ENCODE peak calls at places on chromosomes 13 and 19, in eight cellular contexts. C is endodermal cell, T is heart right ventricle, F is uterus, W is lower lobe of right lung, A is kidney, H is H9, V is aorta. G is an unnamed sample.
A peak's percentile ranks its signal among the peaks of the same experiment; 100 is the strongest.

GRCh38 chr13:110643324-110643723 is 28.0 kb downstream of the NAXD start:
- DNase-seq in C (peak; percentile 32), T (no peak), F (no peak), W (no peak), A (no peak), H (peak; percentile 19), V (no peak), G (no peak)

GRCh38 chr19:55027472-55028337 is 10.4 kb downstream of the GP6 start:
- DNase-seq in C (no peak), T (no peak), F (no peak), W (no peak), A (no peak), H (no peak), V (no peak), G (no peak)

GRCh38 chr19:48398329-48399235 is 5.1 kb downstream of the GRIN2D start:
- DNase-seq in C (peak; percentile 99), T (peak; percentile 82), F (no peak), W (peak; percentile 93), A (peak; percentile 91), H (peak; percentile 97), V (peak; percentile 92), G (peak; percentile 85)

GRCh38 chr13:60379837-60380236 is 17.2 kb upstream of the TDRD3 start:
- DNase-seq in C (no peak), T (no peak), F (no peak), W (no peak), A (no peak), H (no peak), V (no peak), G (no peak)

GRCh38 chr19:42396248-42396541 is 6.1 kb upstream of the CNFN start:
- DNase-seq in C (no peak), T (no peak), F (no peak), W (no peak), A (no peak), H (no peak), V (no peak), G (no peak)

GRCh38 chr19:32197896-32198882 is 147.2 kb upstream of the ZNF507 start:
- DNase-seq in C (peak; percentile 15), T (no peak), F (no peak), W (no peak), A (no peak), H (no peak), V (peak; percentile 25), G (no peak)

GRCh38 chr13:101767096-101767495 is 314.6 kb downstream of the ITGBL1 start:
- DNase-seq in C (no peak), T (no peak), F (no peak), W (no peak), A (no peak), H (no peak), V (no peak), G (no peak)

GRCh38 chr13:69571606-69572323 is 535.9 kb upstream of the ATXN8OS start:
- DNase-seq in C (no peak), T (no peak), F (no peak), W (no peak), A (no peak), H (no peak), V (no peak), G (no peak)

GRCh38 chr13:109273326-109273751 is 513.0 kb downstream of the IRS2 start:
- DNase-seq in C (no peak), T (no peak), F (no peak), W (no peak), A (no peak), H (no peak), V (no peak), G (no peak)

GRCh38 chr13:95087746-95088305 is 213.4 kb downstream of the ABCC4 start:
- DNase-seq in C (no peak), T (no peak), F (no peak), W (no peak), A (no peak), H (no peak), V (no peak), G (no peak)

GRCh38 chr19:53037101-53038097 is 7.1 kb upstream of the ERVV-2 start:
- DNase-seq in C (peak; percentile 77), T (peak; percentile 38), F (no peak), W (peak; percentile 48), A (peak; percentile 80), H (peak; percentile 58), V (no peak), G (no peak)

GRCh38 chr13:106700007-106700950 is 132.3 kb upstream of the ARGLU1 start:
- DNase-seq in C (no peak), T (no peak), F (no peak), W (no peak), A (no peak), H (no peak), V (no peak), G (no peak)

GRCh38 chr19:58582985-58583384 is 9.8 kb upstream of the MZF1 start:
- DNase-seq in C (peak; percentile 16), T (no peak), F (no peak), W (no peak), A (peak; percentile 65), H (peak; percentile 17), V (peak; percentile 41), G (no peak)

GRCh38 chr19:13008926-13009787 is 13.9 kb downstream of the NFIX start:
- DNase-seq in C (peak; percentile 59), T (no peak), F (peak; percentile 23), W (no peak), A (no peak), H (no peak), V (no peak), G (no peak)

GRCh38 chr19:17309962-17310461 is 649 bp downstream of the DDA1 start:
- DNase-seq in C (no peak), T (no peak), F (no peak), W (no peak), A (no peak), H (no peak), V (no peak), G (no peak)

GRCh38 chr19:50794074-50794777 is 4.0 kb downstream of the ACP4 start:
- DNase-seq in C (no peak), T (no peak), F (no peak), W (no peak), A (no peak), H (no peak), V (no peak), G (no peak)

GRCh38 chr19:29743681-29744080 is 28.6 kb upstream of the C19orf12 start:
- DNase-seq in C (no peak), T (no peak), F (no peak), W (no peak), A (no peak), H (no peak), V (no peak), G (no peak)

GRCh38 chr13:57340878-57341277 is 173.9 kb downstream of the PRR20E start:
- DNase-seq in C (no peak), T (no peak), F (no peak), W (no peak), A (no peak), H (no peak), V (no peak), G (no peak)

GRCh38 chr13:104705031-104705750 is 1639.0 kb upstream of the SLC10A2 start:
- DNase-seq in C (no peak), T (no peak), F (no peak), W (no peak), A (no peak), H (no peak), V (peak; percentile 51), G (no peak)

GRCh38 chr13:23796546-23796945 is 92.7 kb downstream of the MIPEP start:
- DNase-seq in C (no peak), T (no peak), F (no peak), W (no peak), A (no peak), H (no peak), V (no peak), G (no peak)

GRCh38 chr13:77985866-77986636 is 67.4 kb upstream of the EDNRB start:
- DNase-seq in C (peak; percentile 49), T (no peak), F (no peak), W (no peak), A (no peak), H (no peak), V (no peak), G (no peak)
- H3K27ac ChIP-seq in C (no peak overlapping the region), T (no peak overlapping the region), F (no peak overlapping the region), W (no peak overlapping the region), A (peak overlapping the region; percentile 14), H (no peak overlapping the region), V (no peak overlapping the region), G (no peak overlapping the region)

GRCh38 chr19:747432-748273 is 3.3 kb upstream of the MISP start:
- DNase-seq in C (no peak), T (no peak), F (no peak), W (no peak), A (no peak), H (no peak), V (no peak), G (no peak)
- H3K27ac ChIP-seq in C (no peak overlapping the region), T (no peak overlapping the region), F (no peak overlapping the region), W (no peak overlapping the region), A (no peak overlapping the region), H (no peak overlapping the region), V (no peak overlapping the region), G (no peak overlapping the region)

DNA sequence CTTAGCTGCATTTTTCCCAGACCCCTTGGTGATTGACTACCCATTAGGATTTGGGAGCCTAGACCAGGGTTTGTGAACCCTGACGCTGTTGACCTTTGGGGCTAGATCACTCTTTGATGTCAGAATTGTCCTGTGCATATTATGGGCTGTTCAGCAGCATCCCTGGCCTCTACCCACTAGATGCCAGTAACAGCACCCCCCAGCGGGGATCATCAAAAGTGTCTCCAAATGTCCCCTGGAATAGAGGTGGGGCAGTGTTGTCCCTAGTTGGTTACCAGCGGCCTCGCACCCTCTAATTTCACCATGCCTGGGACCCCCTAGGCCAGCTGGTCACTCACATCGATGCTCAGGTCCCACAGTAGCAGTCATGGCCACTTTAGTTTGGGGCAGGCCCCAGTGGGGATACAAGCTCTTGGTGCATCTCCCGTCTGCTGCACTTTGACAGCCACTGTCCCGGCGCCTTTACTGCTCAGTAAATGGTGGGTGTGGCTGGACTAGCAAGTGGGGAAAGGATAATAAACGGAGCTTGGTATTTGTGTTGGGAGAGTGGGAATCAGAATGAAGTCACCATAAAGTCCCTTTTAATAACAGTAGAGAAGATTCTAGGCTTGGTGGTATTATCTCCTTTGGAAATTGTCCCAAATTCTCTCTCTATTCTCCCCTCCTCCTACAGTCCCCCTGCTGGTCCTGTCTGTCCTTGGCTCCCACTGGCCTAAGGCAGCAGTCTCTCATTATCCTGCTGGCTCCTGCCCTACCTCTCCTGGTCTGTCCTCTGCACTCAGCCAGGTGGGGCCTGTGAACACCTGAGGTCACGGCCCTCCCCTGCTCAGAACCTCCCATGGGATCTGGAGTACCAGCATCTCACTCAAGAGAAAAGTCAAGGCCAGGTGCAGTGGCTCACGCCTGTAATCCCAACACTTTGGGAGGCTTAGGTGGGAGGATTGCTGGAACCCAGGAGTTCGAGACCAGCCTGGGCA is 80.6 kb downstream of the SIPA1L3 start:
- DNase-seq in C (peak; percentile 88), T (no peak), F (no peak), W (no peak), A (no peak), H (peak; percentile 66), V (no peak), G (no peak)
- H3K27ac ChIP-seq in C (no peak overlapping the region), T (no peak overlapping the region), F (no peak overlapping the region), W (no peak overlapping the region), A (no peak overlapping the region), H (no peak overlapping the region), V (no peak overlapping the region), G (no peak overlapping the region)

DNA sequence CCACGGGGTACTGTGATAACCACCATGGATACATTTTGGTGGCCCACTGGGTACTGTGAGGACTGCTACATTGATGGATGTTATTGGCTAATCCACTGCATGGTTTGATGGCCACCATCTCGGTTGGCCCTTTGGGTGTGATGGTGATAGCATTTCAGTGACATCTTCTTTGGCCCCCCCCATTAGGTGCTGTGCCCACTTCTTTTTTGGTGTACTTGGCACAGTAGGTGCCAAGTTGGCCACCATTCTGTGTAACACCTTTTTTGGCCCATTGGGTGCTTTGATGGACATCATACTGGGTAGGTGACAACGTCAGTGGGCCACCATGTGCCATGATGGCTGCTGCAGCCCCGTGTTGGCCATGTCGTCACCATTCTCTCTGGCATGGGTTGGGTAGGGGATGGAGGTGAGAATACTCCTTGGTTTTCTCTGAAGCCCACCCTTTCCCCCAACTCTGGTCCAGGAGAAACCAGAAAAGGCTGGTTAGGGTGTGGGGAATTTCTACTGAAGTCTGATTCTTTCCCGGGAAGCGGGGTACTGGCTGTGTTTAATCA is 9.2 kb downstream of the FOXA3 start:
- DNase-seq in C (no peak), T (no peak), F (no peak), W (no peak), A (no peak), H (no peak), V (no peak), G (no peak)
- H3K27ac ChIP-seq in C (no peak overlapping the region), T (no peak overlapping the region), F (no peak overlapping the region), W (no peak overlapping the region), A (no peak overlapping the region), H (no peak overlapping the region), V (no peak overlapping the region), G (no peak overlapping the region)